ENCODE peak calls at places on chromosomes 16 and 17, in five cellular contexts. H, V, Q, P and F are unnamed samples.

GRCh38 chr16:78249056-78249455 is 149.6 kb downstream of the WWOX start:
- DNase-seq in H (peak; percentile 77), V (no peak), Q (peak; percentile 57), P (peak; percentile 85), F (no peak)

GRCh38 chr17:77432791-77433190 is 292.0 kb downstream of the SEC14L1 start:
- DNase-seq in H (no peak), V (no peak), Q (no peak), P (no peak), F (no peak)

GRCh38 chr16:77459534-77460412 is 24.9 kb upstream of the ADAMTS18 start:
- DNase-seq in H (no peak), V (no peak), Q (no peak), P (no peak), F (no peak)

GRCh38 chr16:26561303-26561702 is 505.4 kb upstream of the C16orf82 start:
- DNase-seq in H (no peak), V (no peak), Q (no peak), P (no peak), F (no peak)

GRCh38 chr17:14211246-14211645 is 25.4 kb downstream of the CDRT15 start:
- DNase-seq in H (no peak), V (no peak), Q (no peak), P (no peak), F (no peak)

GRCh38 chr17:43695968-43696865 is 34.5 kb upstream of the MEOX1 start:
- DNase-seq in H (no peak), V (no peak), Q (no peak), P (no peak), F (no peak)

GRCh38 chr16:58110590-58111330 is 18.4 kb downstream of the CFAP20 start:
- DNase-seq in H (no peak), V (no peak), Q (no peak), P (peak; percentile 23), F (no peak)

GRCh38 chr16:35602116-35602515 is 2142.7 kb downstream of the TP53TG3F start:
- DNase-seq in H (no peak), V (no peak), Q (no peak), P (no peak), F (no peak)

GRCh38 chr17:48576479-48577309 is 1.5 kb downstream of the HOXB4 start:
- DNase-seq in H (no peak), V (no peak), Q (no peak), P (no peak), F (no peak)

GRCh38 chr17:43713494-43714162 is 45.0 kb downstream of the SOST start:
- DNase-seq in H (no peak), V (no peak), Q (peak; percentile 70), P (no peak), F (no peak)

GRCh38 chr16:56606071-56606687 is 2.2 kb upstream of the MT2A start:
- DNase-seq in H (no peak), V (no peak), Q (no peak), P (no peak), F (peak; percentile 59)

GRCh38 chr17:63680700-63681099 is 19.2 kb downstream of the LIMD2 start:
- DNase-seq in H (no peak), V (no peak), Q (no peak), P (no peak), F (no peak)

GRCh38 chr16:667780-668518 is at the start of gene RHOT2:
- DNase-seq in H (peak; percentile 77), V (no peak), Q (peak; percentile 94), P (peak; percentile 95), F (peak; percentile 88)

GRCh38 chr17:36532435-36532975 is 2.2 kb downstream of the MYO19 start:
- DNase-seq in H (no peak), V (no peak), Q (peak; percentile 14), P (no peak), F (no peak)

GRCh38 chr16:22663389-22664064 is 150.4 kb upstream of the HS3ST2 start:
- DNase-seq in H (no peak), V (no peak), Q (no peak), P (no peak), F (no peak)

GRCh38 chr17:17848311-17848710 is 11.5 kb upstream of the SREBF1 start:
- DNase-seq in H (no peak), V (no peak), Q (no peak), P (no peak), F (no peak)

GRCh38 chr17:82223517-82223916 is 5.3 kb upstream of the SLC16A3 start:
- DNase-seq in H (no peak), V (no peak), Q (no peak), P (no peak), F (no peak)
- H3K4me1 ChIP-seq in H (peaks cover 71% of the 10 kb centered on the region), V (peaks cover 8% of the 10 kb centered on the region), Q (no peaks in the 10 kb centered on the region), P (peaks cover 23% of the 10 kb centered on the region), F (no peaks in the 10 kb centered on the region)

DNA sequence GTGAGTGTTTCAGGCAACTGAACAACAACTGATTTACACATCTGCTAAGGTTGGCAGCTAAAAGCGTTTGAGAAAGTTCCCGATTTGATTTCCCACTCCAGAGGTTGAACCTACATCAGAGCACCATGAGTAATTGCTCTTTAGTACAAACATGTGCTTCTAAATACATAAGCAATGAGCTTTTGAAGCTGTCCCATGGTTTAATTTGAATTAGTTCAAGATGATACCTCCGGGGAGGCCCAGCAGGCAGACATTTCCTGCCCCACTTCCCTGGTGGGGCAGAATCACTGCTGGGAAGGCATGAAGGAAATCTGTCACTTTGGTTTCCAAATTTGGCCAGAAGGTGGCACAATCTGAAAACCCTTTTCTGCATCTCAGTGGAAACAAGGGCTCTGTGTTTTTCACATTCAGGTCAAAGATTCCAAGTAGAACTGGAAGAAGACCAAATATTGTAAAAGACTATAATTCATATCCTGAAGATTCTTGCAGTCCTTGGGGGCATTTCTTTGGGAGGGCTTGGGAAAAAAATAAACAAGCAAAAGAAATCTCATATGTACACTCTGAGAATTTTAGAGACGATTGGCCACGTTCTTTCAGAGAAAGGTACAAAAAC is 176.2 kb upstream of the FAM20A start:
- DNase-seq in H (peak; percentile 88), V (peak; percentile 48), Q (peak; percentile 78), P (peak; percentile 45), F (peak; percentile 32)
- TF ChIP-seq POLR2AphosphoS5 in H (no peak), V (no peak), Q (no peak), P (no peak), F (no peak)

DNA sequence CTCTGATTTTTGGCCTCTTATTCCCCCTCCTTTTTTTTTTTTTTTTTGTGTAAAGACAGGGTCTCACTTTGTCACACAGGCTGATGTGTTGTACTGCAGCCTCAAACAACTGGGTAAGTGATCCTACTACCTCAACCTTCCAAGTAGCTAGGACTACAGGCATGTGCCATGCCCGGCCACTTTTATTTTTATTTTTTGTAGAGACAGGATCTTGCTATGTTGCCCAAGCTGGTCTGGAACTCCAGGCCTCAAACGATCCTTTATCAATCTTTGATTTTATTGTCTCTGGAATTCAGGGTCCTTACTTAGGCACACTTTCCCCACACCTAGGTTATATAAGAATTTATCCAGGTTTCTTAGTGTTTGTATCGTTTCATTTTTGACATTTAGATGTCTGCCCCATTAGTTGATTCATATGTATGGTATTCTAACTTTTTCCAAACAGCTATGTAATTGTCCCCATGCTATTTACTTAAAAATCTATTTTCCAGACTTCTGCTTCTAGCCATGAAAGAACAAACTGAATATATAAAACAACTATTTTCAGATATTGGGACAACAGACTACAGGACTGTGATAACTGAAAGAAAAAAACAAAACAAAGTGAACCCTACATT is 13.9 kb downstream of the CMC2 start:
- DNase-seq in H (no peak), V (no peak), Q (no peak), P (no peak), F (no peak)
- H3K4me1 ChIP-seq in H (peaks cover 85% of the 10 kb centered on the region), V (peaks cover 10% of the 10 kb centered on the region), Q (no peaks in the 10 kb centered on the region), P (peaks cover 58% of the 10 kb centered on the region), F (no peaks in the 10 kb centered on the region)

DNA sequence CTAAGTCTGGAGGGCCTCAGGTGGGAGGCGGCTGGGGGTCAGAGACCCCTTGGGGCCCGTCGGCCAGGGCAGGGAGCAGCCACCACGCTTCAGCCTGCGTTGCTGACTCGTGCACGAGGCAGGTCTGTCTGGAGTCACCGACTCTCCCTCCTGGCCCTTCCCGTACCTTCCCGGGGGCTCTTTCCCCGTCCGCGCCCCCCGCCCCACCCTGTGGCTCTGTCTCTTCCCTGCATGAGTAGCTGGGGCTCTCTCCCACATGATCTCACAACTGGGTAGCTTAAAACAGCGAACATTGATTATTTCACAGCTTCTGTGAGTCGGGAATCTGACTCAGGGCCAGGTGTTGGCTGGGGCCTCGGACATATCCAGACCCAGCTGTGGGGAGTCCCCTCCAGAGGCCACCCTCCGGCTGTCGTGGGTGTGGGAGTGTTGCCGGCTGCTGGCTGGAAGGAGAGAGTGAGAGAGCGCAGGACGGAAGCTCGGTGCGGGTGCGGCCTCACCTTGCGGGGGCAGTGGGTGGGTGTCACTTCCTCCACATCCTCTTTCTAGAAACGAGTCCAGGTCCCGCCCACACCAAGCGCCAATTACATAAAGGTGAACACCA is 17.3 kb downstream of the BAHCC1 start:
- DNase-seq in H (no peak), V (no peak), Q (no peak), P (no peak), F (no peak)
- TF ChIP-seq POLR2AphosphoS5 in H (no peak), V (no peak), Q (no peak), P (no peak), F (no peak)

GRCh38 chr17:6532441-6532885 is 23.9 kb downstream of the PITPNM3 start:
- DNase-seq in H (no peak), V (no peak), Q (no peak), P (no peak), F (no peak)
- H3K4me1 ChIP-seq in H (peaks cover 8% of the 10 kb centered on the region), V (no peaks in the 10 kb centered on the region), Q (peaks cover 1% of the 10 kb centered on the region), P (no peaks in the 10 kb centered on the region), F (no peaks in the 10 kb centered on the region)

GRCh38 chr16:2535644-2536021 is 2.2 kb upstream of the PDPK1 start:
- DNase-seq in H (no peak), V (no peak), Q (no peak), P (no peak), F (no peak)
- TF ChIP-seq POLR2AphosphoS5 in H (no peak), V (no peak), Q (no peak), P (no peak), F (no peak)